ENCODE peak calls at places on chromosomes 13 and 19, in ten cellular contexts. U is GM20000; V is C1 segment of cervical spinal cord; Q is nephron progenitor cell; J is adrenal gland; M is NCI-H524 treated with DMSO at 0.1 percent for 48 hours; N is pons; I is stimulated activated CD8-positive, alpha-beta memory T cell treated with anti-CD3 and anti-CD28 coated beads, Interleukin-12 subunit alpha, Interleukin-12 subunit beta, amount 100 ng/mL, for 4 hours; L is SHP77; T is KG1. K is an unnamed sample.
A peak's percentile ranks its signal among the peaks of the same experiment; 100 is the strongest.

GRCh38 chr13:113804703-113805430 is 45.8 kb downstream of the TMEM255B start:
- DNase-seq in U (no peak), V (no peak), Q (no peak), J (no peak), M (no peak), N (no peak), I (no peak), L (no peak), T (no peak), K (no peak)

GRCh38 chr13:101919541-101920306 is 467.2 kb downstream of the ITGBL1 start:
- DNase-seq in U (no peak), V (no peak), Q (peak; percentile 88), J (no peak), M (no peak), N (peak; percentile 19), I (no peak), L (peak; percentile 66), T (no peak), K (no peak)

GRCh38 chr19:57443121-57443696 is 8.1 kb downstream of the ZNF749 start:
- DNase-seq in U (no peak), V (no peak), Q (no peak), J (no peak), M (no peak), N (no peak), I (no peak), L (no peak), T (no peak), K (no peak)

GRCh38 chr19:8399681-8400188 is 9.6 kb downstream of the RAB11B start:
- DNase-seq in U (peak; percentile 13), V (no peak), Q (no peak), J (no peak), M (no peak), N (no peak), I (no peak), L (no peak), T (no peak), K (no peak)

GRCh38 chr13:41458187-41458938 is 1.0 kb downstream of the RGCC start:
- DNase-seq in U (peak; percentile 53), V (no peak), Q (peak; percentile 38), J (peak; percentile 27), M (no peak), N (peak; percentile 17), I (peak; percentile 33), L (no peak), T (no peak), K (peak; percentile 52)

GRCh38 chr19:6232567-6232966 is 47.2 kb downstream of the MLLT1 start:
- DNase-seq in U (no peak), V (no peak), Q (no peak), J (no peak), M (no peak), N (no peak), I (no peak), L (no peak), T (no peak), K (no peak)

GRCh38 chr13:44739120-44739519 is 163.0 kb upstream of the TSC22D1 start:
- DNase-seq in U (no peak), V (no peak), Q (no peak), J (no peak), M (no peak), N (no peak), I (no peak), L (no peak), T (no peak), K (no peak)

GRCh38 chr19:2887391-2887914 is 13.3 kb upstream of the ZNF57 start:
- DNase-seq in U (peak; percentile 75), V (peak; percentile 5), Q (no peak), J (peak; percentile 33), M (peak; percentile 62), N (peak; percentile 92), I (no peak), L (peak; percentile 81), T (peak; percentile 62), K (no peak)

GRCh38 chr19:50909240-50910070 is 1.7 kb downstream of the KLK4 start:
- DNase-seq in U (peak; percentile 86), V (no peak), Q (peak; percentile 98), J (peak; percentile 39), M (no peak), N (no peak), I (no peak), L (peak; percentile 71), T (no peak), K (peak; percentile 80)

GRCh38 chr13:85228692-85229091 is 570.5 kb downstream of the SLITRK6 start:
- DNase-seq in U (no peak), V (no peak), Q (no peak), J (no peak), M (no peak), N (no peak), I (no peak), L (no peak), T (no peak), K (no peak)

GRCh38 chr13:113511361-113511760 is 20.9 kb upstream of the DCUN1D2 start:
- DNase-seq in U (no peak), V (no peak), Q (no peak), J (no peak), M (no peak), N (no peak), I (no peak), L (no peak), T (no peak), K (no peak)

GRCh38 chr13:109256866-109257760 is 529.3 kb downstream of the IRS2 start:
- DNase-seq in U (no peak), V (no peak), Q (no peak), J (peak; percentile 80), M (no peak), N (no peak), I (no peak), L (no peak), T (no peak), K (no peak)

GRCh38 chr19:15894359-15894758 is 3.5 kb downstream of the CYP4F2 start:
- DNase-seq in U (no peak), V (no peak), Q (no peak), J (no peak), M (no peak), N (no peak), I (no peak), L (no peak), T (no peak), K (no peak)

GRCh38 chr13:110444226-110444653 is 117.3 kb downstream of the RAB20 start:
- DNase-seq in U (no peak), V (no peak), Q (no peak), J (peak; percentile 58), M (peak; percentile 26), N (no peak), I (no peak), L (peak; percentile 65), T (no peak), K (peak; percentile 55)

GRCh38 chr13:23748591-23748990 is 140.6 kb downstream of the MIPEP start:
- DNase-seq in U (no peak), V (no peak), Q (no peak), J (no peak), M (peak; percentile 21), N (no peak), I (no peak), L (no peak), T (no peak), K (no peak)

GRCh38 chr13:74930402-74931165 is 551.4 kb downstream of the TBC1D4 start:
- DNase-seq in U (no peak), V (no peak), Q (no peak), J (no peak), M (no peak), N (peak; percentile 12), I (no peak), L (no peak), T (no peak), K (peak; percentile 44)

GRCh38 chr13:66558511-66558910 is 671.6 kb downstream of the PCDH9 start:
- DNase-seq in U (no peak), V (no peak), Q (no peak), J (no peak), M (no peak), N (peak; percentile 52), I (no peak), L (no peak), T (peak; percentile 23), K (no peak)

GRCh38 chr19:58367698-58368454 is 5.3 kb upstream of the ZNF497 start:
- DNase-seq in U (no peak), V (no peak), Q (no peak), J (no peak), M (no peak), N (no peak), I (no peak), L (no peak), T (no peak), K (no peak)

GRCh38 chr19:604355-604754 is 14.7 kb downstream of the HCN2 start:
- DNase-seq in U (no peak), V (no peak), Q (no peak), J (no peak), M (no peak), N (no peak), I (no peak), L (no peak), T (no peak), K (peak; percentile 78)

GRCh38 chr13:84776578-84776977 is 894.3 kb upstream of the SLITRK1 start:
- DNase-seq in U (no peak), V (no peak), Q (no peak), J (no peak), M (no peak), N (no peak), I (no peak), L (no peak), T (no peak), K (no peak)

GRCh38 chr19:35404879-35405622 is 34.2 kb downstream of the GPR42 start:
- DNase-seq in U (peak; percentile 79), V (no peak), Q (no peak), J (peak; percentile 85), M (no peak), N (no peak), I (no peak), L (no peak), T (no peak), K (peak; percentile 72)

GRCh38 chr13:93268327-93269028 is 41.9 kb downstream of the GPC6 start:
- DNase-seq in U (no peak), V (no peak), Q (no peak), J (no peak), M (no peak), N (no peak), I (no peak), L (no peak), T (no peak), K (no peak)

GRCh38 chr19:19120308-19121156 is 17.7 kb downstream of the TMEM161A start:
- DNase-seq in U (no peak), V (no peak), Q (peak; percentile 100), J (peak; percentile 78), M (no peak), N (no peak), I (no peak), L (no peak), T (no peak), K (peak; percentile 52)

GRCh38 chr13:96141032-96141431 is 51.1 kb downstream of the HS6ST3 start:
- DNase-seq in U (no peak), V (no peak), Q (no peak), J (peak; percentile 15), M (no peak), N (peak; percentile 60), I (no peak), L (peak; percentile 23), T (no peak), K (no peak)

GRCh38 chr19:56076413-56076998 is 44.6 kb downstream of the ZNF787 start:
- DNase-seq in U (no peak), V (no peak), Q (peak; percentile 71), J (peak; percentile 76), M (no peak), N (peak; percentile 35), I (no peak), L (peak; percentile 28), T (peak; percentile 12), K (no peak)

GRCh38 chr13:51942189-51942588 is 69.1 kb downstream of the ATP7B start:
- DNase-seq in U (no peak), V (no peak), Q (no peak), J (no peak), M (no peak), N (no peak), I (no peak), L (no peak), T (no peak), K (no peak)

GRCh38 chr19:32421589-32422361 is 16.2 kb downstream of the DPY19L3 start:
- DNase-seq in U (no peak), V (no peak), Q (no peak), J (peak; percentile 46), M (no peak), N (peak; percentile 49), I (no peak), L (no peak), T (peak; percentile 52), K (no peak)

GRCh38 chr19:41595258-41595889 is 19.4 kb downstream of the CEACAM21 start:
- DNase-seq in U (peak; percentile 75), V (no peak), Q (peak; percentile 18), J (peak; percentile 73), M (peak; percentile 7), N (peak; percentile 68), I (peak; percentile 30), L (peak; percentile 59), T (peak; percentile 61), K (peak; percentile 39)

K was measured in GM06990.